ENCODE peak calls at places on chromosome 15, in seven cellular contexts. One of them, this sample, is unnamed.

GRCh38 chr15:91491131-91491950 is 362.2 kb upstream of the SLCO3A1 start:
- DNase-seq in T-helper 1 cell: no peak
- DNase-seq in foreskin fibroblast: no peak
- DNase-seq in nephron progenitor cell: no peak
- DNase-seq in NCI-H345: no peak
- DNase-seq in dorsolateral prefrontal cortex: no peak
- DNase-seq in stimulated activated CD4-positive, alpha-beta T cell treated with anti-CD3 and anti-CD28 coated beads, Interleukin-15, amount 100 ng/mL, for 1 hour: no peak
- DNase-seq in this sample: no peak

GRCh38 chr15:72338617-72339321 is 18.8 kb upstream of the CELF6 start:
- DNase-seq in T-helper 1 cell: no peak
- DNase-seq in dorsolateral prefrontal cortex: no peak
- DNase-seq in NCI-H345: no peak
- DNase-seq in nephron progenitor cell: no peak
- DNase-seq in stimulated activated CD4-positive, alpha-beta T cell treated with anti-CD3 and anti-CD28 coated beads, Interleukin-15, amount 100 ng/mL, for 1 hour: no peak
- DNase-seq in foreskin fibroblast: peak; percentile 86
- DNase-seq in this sample: no peak

GRCh38 chr15:96732704-96733103 is 402.2 kb downstream of the NR2F2 start:
- DNase-seq in stimulated activated CD4-positive, alpha-beta T cell treated with anti-CD3 and anti-CD28 coated beads, Interleukin-15, amount 100 ng/mL, for 1 hour: no peak
- DNase-seq in foreskin fibroblast: no peak
- DNase-seq in nephron progenitor cell: no peak
- DNase-seq in NCI-H345: no peak
- DNase-seq in T-helper 1 cell: no peak
- DNase-seq in dorsolateral prefrontal cortex: no peak
- DNase-seq in this sample: no peak

GRCh38 chr15:85649372-85649771 is 145.4 kb downstream of the KLHL25 start:
- DNase-seq in NCI-H345: no peak
- DNase-seq in T-helper 1 cell: no peak
- DNase-seq in nephron progenitor cell: no peak
- DNase-seq in foreskin fibroblast: peak; percentile 90
- DNase-seq in dorsolateral prefrontal cortex: no peak
- DNase-seq in stimulated activated CD4-positive, alpha-beta T cell treated with anti-CD3 and anti-CD28 coated beads, Interleukin-15, amount 100 ng/mL, for 1 hour: no peak
- DNase-seq in this sample: no peak

GRCh38 chr15:69689133-69689532 is 236.5 kb downstream of the RPLP1 start:
- DNase-seq in stimulated activated CD4-positive, alpha-beta T cell treated with anti-CD3 and anti-CD28 coated beads, Interleukin-15, amount 100 ng/mL, for 1 hour: no peak
- DNase-seq in NCI-H345: no peak
- DNase-seq in T-helper 1 cell: no peak
- DNase-seq in foreskin fibroblast: no peak
- DNase-seq in nephron progenitor cell: no peak
- DNase-seq in dorsolateral prefrontal cortex: no peak
- DNase-seq in this sample: no peak

GRCh38 chr15:40964634-40965033 is 11.4 kb downstream of the CHAC1 start:
- DNase-seq in dorsolateral prefrontal cortex: no peak
- DNase-seq in stimulated activated CD4-positive, alpha-beta T cell treated with anti-CD3 and anti-CD28 coated beads, Interleukin-15, amount 100 ng/mL, for 1 hour: no peak
- DNase-seq in nephron progenitor cell: no peak
- DNase-seq in foreskin fibroblast: no peak
- DNase-seq in NCI-H345: no peak
- DNase-seq in T-helper 1 cell: no peak
- DNase-seq in this sample: no peak

GRCh38 chr15:88399021-88399685 is 68.0 kb downstream of the MRPL46 start:
- DNase-seq in NCI-H345: no peak
- DNase-seq in stimulated activated CD4-positive, alpha-beta T cell treated with anti-CD3 and anti-CD28 coated beads, Interleukin-15, amount 100 ng/mL, for 1 hour: no peak
- DNase-seq in foreskin fibroblast: no peak
- DNase-seq in dorsolateral prefrontal cortex: no peak
- DNase-seq in T-helper 1 cell: no peak
- DNase-seq in nephron progenitor cell: no peak
- DNase-seq in this sample: no peak

GRCh38 chr15:29687204-29687768 is 135.0 kb downstream of the TJP1 start:
- DNase-seq in dorsolateral prefrontal cortex: no peak
- DNase-seq in T-helper 1 cell: no peak
- DNase-seq in nephron progenitor cell: no peak
- DNase-seq in foreskin fibroblast: no peak
- DNase-seq in NCI-H345: peak; percentile 69
- DNase-seq in stimulated activated CD4-positive, alpha-beta T cell treated with anti-CD3 and anti-CD28 coated beads, Interleukin-15, amount 100 ng/mL, for 1 hour: no peak
- DNase-seq in this sample: no peak

This sample was measured in activated T-helper 2 cell treated with anti-CD3 and anti-CD28 coated beads, Interferon-gamma antibody, Interleukin-2, Interleukin-4, amounts not matched to agents 10 μg/mL and 5 μg/mL and 100 μg/mL, durations not matched to agents 14 hours and 24 hours and 36 hours.